ENCODE peak calls at places on chromosome 13, in eight cellular contexts. P is ascending aorta, B is GM12878, W is AG09319, R is mucosa of descending colon, V is lower leg skin, D is body of pancreas, X is BJ. I is an unnamed sample.

GRCh38 chr13:32229443-32229842 is 85.7 kb downstream of the ZAR1L start:
- DNase-seq in B (no peak), W (no peak), V (no peak), D (no peak), X (no peak), R (no peak), P (no peak), I (no peak)

GRCh38 chr13:23488442-23488841 is 54.9 kb upstream of the SACS start:
- DNase-seq in R (no peak), W (no peak), P (no peak), V (no peak), X (no peak), B (no peak), D (no peak), I (peak)

GRCh38 chr13:23657056-23657455 is 86.8 kb downstream of the TNFRSF19 start:
- DNase-seq in W (no peak), R (no peak), B (no peak), D (no peak), X (no peak), P (no peak), V (no peak), I (no peak)

GRCh38 chr13:24610956-24611355 is 69.3 kb upstream of the ATP12A start:
- DNase-seq in P (no peak), B (no peak), D (no peak), V (no peak), R (no peak), X (no peak), W (no peak), I (no peak)

GRCh38 chr13:20118268-20119140 is 42.3 kb downstream of the GJA3 start:
- DNase-seq in W (no peak), P (no peak), R (peak), X (no peak), D (peak), V (no peak), B (no peak), I (peak)

GRCh38 chr13:33256148-33256547 is 29.4 kb downstream of the STARD13 start:
- DNase-seq in R (no peak), X (no peak), V (no peak), W (no peak), P (no peak), B (no peak), D (no peak), I (no peak)

GRCh38 chr13:24788538-24788937 is 24.6 kb downstream of the RNF17 start:
- DNase-seq in W (no peak), D (no peak), X (no peak), B (no peak), P (no peak), R (no peak), V (no peak), I (no peak)

GRCh38 chr13:106187092-106187491 is 348.4 kb downstream of the EFNB2 start:
- DNase-seq in X (no peak), V (no peak), B (no peak), P (no peak), D (no peak), W (no peak), R (no peak), I (no peak)

GRCh38 chr13:95301135-95301946 is at the start of gene ABCC4:
- DNase-seq in D (peak), R (peak), V (peak), W (no peak), P (no peak), X (no peak), B (no peak), I (peak)
- TF ChIP-seq CTCF in D (no peak), R (peak), V (no peak), W (no peak), P (no peak), X (peak), B (no peak), I (no peak)

GRCh38 chr13:47959468-47960088 is 41.5 kb downstream of the SUCLA2 start:
- DNase-seq in B (no peak), R (no peak), W (no peak), V (no peak), X (no peak), D (no peak), P (no peak), I (no peak)

GRCh38 chr13:47962237-47962636 is 38.8 kb downstream of the SUCLA2 start:
- DNase-seq in D (no peak), R (no peak), P (no peak), V (no peak), B (no peak), X (no peak), W (no peak), I (no peak)

DNA sequence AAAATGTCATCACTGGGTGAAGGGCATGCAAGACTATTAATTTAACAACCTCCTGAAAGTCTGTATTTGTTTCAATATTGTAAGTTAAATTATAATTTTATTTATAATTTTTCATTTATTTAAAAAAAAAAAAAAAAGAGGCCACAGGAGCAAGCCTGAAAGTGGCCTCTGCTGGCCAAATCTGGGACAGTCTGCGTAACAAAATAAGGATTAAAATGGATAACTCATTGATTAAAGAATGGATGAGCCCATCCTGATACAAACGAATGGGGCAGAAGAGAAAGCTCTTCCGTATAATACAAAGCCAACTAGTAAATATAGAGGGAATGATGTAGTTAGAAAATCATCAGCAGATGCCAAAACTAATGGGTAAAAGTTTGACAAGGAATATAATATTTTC is 36.2 kb downstream of the SUCLA2 start:
- DNase-seq in R (no peak), W (no peak), P (no peak), B (no peak), D (no peak), V (no peak), X (no peak), I (no peak)
- TF ChIP-seq CTCF in R (no peak), W (no peak), P (no peak), B (no peak), D (no peak), V (no peak), X (peak), I (no peak)

GRCh38 chr13:19089315-19089714 is 92.3 kb downstream of the TUBA3C start:
- DNase-seq in X (no peak), D (no peak), R (no peak), V (no peak), B (no peak), W (no peak), P (no peak), I (no peak)
- TF ChIP-seq CTCF in X (no peak), D (no peak), R (no peak), V (no peak), B (no peak), W (no peak), P (no peak), I (peak)

GRCh38 chr13:68810660-68811059 is 1297.0 kb upstream of the ATXN8OS start:
- DNase-seq in W (no peak), X (no peak), R (no peak), D (no peak), P (no peak), B (no peak), V (no peak), I (no peak)
- TF ChIP-seq CTCF in W (no peak), X (no peak), R (no peak), D (no peak), P (no peak), B (no peak), V (no peak), I (no peak)

GRCh38 chr13:80413611-80414010 is 72.7 kb upstream of the SPRY2 start:
- DNase-seq in X (no peak), R (no peak), D (no peak), V (no peak), P (no peak), W (no peak), B (no peak), I (no peak)

DNA sequence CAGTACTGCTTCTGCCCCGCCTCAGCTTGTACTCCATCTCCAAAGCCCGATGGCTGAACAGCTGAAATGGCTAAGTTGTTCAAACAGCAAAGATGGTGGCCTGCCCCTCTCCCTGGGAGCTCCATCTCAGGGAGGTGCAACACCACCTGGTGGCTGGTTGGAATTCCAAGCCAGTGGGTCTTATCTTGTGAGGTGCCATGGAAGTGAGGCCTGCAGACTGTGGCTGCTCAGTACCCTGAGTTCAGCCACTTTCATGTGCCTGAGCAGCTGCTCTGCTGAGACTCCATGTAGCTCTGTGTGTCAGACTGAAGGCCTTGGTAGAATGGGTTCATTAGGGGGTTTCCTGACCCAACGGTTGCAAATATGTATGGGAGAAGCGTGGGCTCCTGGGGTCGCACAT is 67.3 kb upstream of the SPRY2 start:
- DNase-seq in W (no peak), B (no peak), R (no peak), P (no peak), V (no peak), X (no peak), D (no peak), I (no peak)
- TF ChIP-seq CTCF in W (no peak), B (peak), R (no peak), P (no peak), V (no peak), X (no peak), D (no peak), I (no peak)

GRCh38 chr13:38868870-38869269 is 121.8 kb downstream of the STOML3 start:
- DNase-seq in B (no peak), D (no peak), V (no peak), X (no peak), R (no peak), P (no peak), W (no peak), I (no peak)

GRCh38 chr13:38868399-38868798 is 122.2 kb downstream of the STOML3 start:
- DNase-seq in D (no peak), V (no peak), B (no peak), P (no peak), R (no peak), W (no peak), X (no peak), I (no peak)

GRCh38 chr13:38862443-38862842 is 128.2 kb downstream of the STOML3 start:
- DNase-seq in X (no peak), R (no peak), P (no peak), B (no peak), D (no peak), W (no peak), V (no peak), I (no peak)

GRCh38 chr13:38863536-38863935 is 127.1 kb downstream of the STOML3 start:
- DNase-seq in P (no peak), W (no peak), V (no peak), D (no peak), R (no peak), B (no peak), X (no peak), I (no peak)

DNA sequence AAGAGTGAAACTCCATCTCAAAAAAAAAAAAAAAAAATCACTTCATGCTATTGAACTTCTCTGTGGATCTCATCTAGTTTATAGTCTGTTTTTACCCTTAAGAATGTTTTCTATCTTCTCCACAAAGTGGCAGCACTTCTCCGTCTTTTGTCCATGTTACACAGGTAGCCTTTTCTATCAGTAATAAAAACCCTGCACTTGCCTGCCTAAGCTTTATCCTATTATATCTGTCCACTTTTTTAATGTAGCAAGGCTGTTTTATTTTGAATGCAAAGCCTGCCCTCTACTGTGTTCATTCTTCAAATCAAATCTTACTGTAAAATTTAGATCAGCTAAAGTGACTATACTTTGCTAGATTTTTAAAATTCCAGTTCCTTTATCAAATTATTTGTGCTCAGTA is 124.0 kb downstream of the STOML3 start:
- DNase-seq in X (no peak), W (no peak), P (no peak), R (peak), D (no peak), B (no peak), V (no peak), I (no peak)
- TF ChIP-seq CTCF in X (no peak), W (no peak), P (no peak), R (no peak), D (peak), B (no peak), V (no peak), I (no peak)

GRCh38 chr13:98509271-98510155 is 67.4 kb downstream of the STK24 start:
- DNase-seq in R (peak), X (peak), B (peak), P (peak), D (no peak), W (peak), V (peak), I (no peak)
- TF ChIP-seq CTCF in R (no peak), X (no peak), B (no peak), P (no peak), D (no peak), W (no peak), V (no peak), I (no peak)

DNA sequence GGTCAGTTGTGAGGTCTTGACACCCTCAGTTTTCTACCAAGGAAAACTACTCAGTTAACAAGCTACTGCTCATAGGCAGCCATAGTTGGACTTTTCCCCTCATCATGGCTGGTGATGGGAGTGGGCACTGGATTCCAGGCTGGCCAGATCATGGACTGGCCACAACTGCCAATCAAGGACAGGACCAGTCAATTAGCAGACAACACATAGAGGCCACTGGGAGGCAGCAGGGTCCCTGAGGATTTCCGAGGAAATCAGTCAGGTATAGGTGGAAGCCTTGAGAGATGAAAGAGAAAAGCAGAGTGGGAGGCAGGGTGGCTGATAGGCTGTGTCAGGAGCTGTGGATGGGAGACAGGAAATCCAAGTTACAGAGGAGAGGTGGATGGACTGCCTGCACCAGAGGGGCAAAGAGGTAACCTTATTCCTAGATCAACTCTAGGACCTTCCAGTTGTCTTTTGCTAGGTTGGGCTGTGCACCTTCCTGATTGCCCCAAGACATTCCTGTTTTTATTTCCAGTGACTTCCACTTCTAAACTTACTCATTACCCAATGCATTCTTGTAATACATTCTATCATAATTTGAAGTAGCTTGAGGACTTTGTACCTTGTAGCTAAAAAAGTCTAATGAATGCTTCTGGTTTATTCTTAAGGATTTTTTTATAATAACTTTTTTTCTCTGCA is 361.8 kb downstream of the KCNRG start:
- DNase-seq in D (no peak), B (no peak), P (no peak), V (no peak), W (no peak), R (peak), X (no peak), I (peak)
- TF ChIP-seq CTCF in D (peak), B (no peak), P (no peak), V (no peak), W (no peak), R (no peak), X (no peak), I (no peak)

GRCh38 chr13:29934531-29935308 is 84.3 kb upstream of the UBL3 start:
- DNase-seq in P (no peak), V (no peak), X (no peak), R (no peak), B (no peak), D (no peak), W (no peak), I (no peak)
- TF ChIP-seq CTCF in P (no peak), V (no peak), X (no peak), R (no peak), B (no peak), D (no peak), W (no peak), I (no peak)

I was measured in heart left ventricle.